ENCODE peak calls at places on chromosomes 7 and 10, in six cellular contexts. H, Z, B, A, G and Y are unnamed samples.

GRCh38 chr10:74896788-74897527 is 70.6 kb downstream of the KAT6B start:
- DNase-seq in H (no peak), Z (no peak), B (no peak), A (no peak), G (no peak), Y (no peak)

GRCh38 chr7:44400033-44400511 is 74.7 kb upstream of the CAMK2B start:
- DNase-seq in H (no peak), Z (no peak), B (no peak), A (no peak), G (no peak), Y (no peak)

GRCh38 chr7:108004220-108005142 is 1.5 kb upstream of the LAMB1 start:
- DNase-seq in H (no peak), Z (no peak), B (peak), A (peak), G (peak), Y (no peak)

GRCh38 chr10:132554053-132554990 is 16.7 kb downstream of the INPP5A start:
- DNase-seq in H (no peak), Z (no peak), B (no peak), A (peak), G (no peak), Y (no peak)

GRCh38 chr10:61643316-61643751 is 19.4 kb upstream of the CABCOCO1 start:
- DNase-seq in H (no peak), Z (no peak), B (peak), A (no peak), G (peak), Y (no peak)

GRCh38 chr10:34859170-34859569 is 44.1 kb upstream of the PARD3 start:
- DNase-seq in H (no peak), Z (no peak), B (peak), A (no peak), G (peak), Y (no peak)

GRCh38 chr10:27447540-27447939 is 56.6 kb upstream of the RAB18 start:
- DNase-seq in H (no peak), Z (no peak), B (no peak), A (no peak), G (no peak), Y (no peak)

GRCh38 chr7:78023191-78023590 is 224.6 kb downstream of the PHTF2 start:
- DNase-seq in H (no peak), Z (no peak), B (no peak), A (no peak), G (no peak), Y (no peak)

DNA sequence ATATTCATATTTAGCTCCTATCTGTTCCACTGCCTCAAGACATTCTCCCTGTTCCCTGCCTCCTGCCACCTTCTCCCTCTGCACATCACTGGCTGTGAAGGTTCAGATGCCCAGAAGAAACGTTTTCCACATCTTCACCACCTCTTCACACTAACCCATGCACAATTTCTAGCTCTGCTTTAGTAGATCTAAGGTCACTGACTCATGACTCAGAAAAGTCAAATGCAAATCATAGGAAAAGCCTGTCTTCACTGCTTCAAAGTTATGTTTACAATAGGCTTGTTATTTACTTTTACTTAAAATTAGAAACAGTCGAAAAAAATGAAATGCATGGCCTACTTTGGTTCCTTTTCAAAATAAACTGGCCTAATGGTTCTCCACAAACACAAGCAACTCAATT is 2.5 kb downstream of the SCRN1 start:
- DNase-seq in H (no peak), Z (peak), B (peak), A (no peak), G (no peak), Y (no peak)
- H3K4me3 ChIP-seq in H (no peak), Z (peak), B (no peak), A (no peak), G (no peak), Y (peak)

GRCh38 chr10:71753091-71753959 is 20.0 kb downstream of the VSIR start:
- DNase-seq in H (no peak), Z (no peak), B (no peak), A (peak), G (no peak), Y (no peak)
- TF ChIP-seq CTCF in H (no peak), Z (no peak), B (no peak), A (no peak), G (no peak), Y (no peak)

DNA sequence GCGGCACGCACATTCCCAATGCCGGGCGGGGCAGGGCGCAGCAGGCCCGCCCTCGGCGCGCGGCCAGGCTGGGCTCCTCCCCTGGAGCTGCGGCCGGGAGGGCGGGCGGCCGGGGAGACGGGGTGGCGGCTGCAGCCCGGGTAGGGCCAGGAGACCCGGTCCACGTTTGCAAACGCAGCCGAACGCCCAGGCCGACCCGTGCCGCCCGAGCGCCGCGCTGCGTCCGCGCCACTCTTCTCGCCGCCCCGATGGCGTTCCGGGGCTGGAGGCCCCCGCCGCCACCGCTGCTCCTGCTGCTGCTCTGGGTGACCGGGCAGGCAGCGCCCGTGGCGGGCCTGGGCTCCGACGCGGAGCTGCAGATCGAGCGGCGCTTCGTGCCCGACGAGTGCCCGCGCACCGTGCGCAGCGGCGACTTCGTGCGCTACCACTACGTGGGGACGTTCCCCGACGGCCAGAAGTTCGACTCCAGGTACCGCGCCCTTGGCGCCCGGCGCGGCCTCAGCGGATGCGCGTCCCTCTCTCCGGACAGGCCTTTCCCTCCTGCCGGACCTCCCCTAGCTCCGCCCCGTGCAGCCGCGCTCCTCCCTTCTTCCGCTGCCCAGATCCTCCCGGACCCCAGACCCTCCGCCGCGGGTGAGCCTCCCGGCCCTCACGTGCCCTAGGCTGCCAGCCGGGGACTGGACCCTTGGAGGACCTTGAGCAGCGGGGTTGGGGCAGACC is at the start of gene FKBP9:
- DNase-seq in H (no peak), Z (peak), B (peak), A (peak), G (peak), Y (no peak)
- H3K4me3 ChIP-seq in H (peak), Z (peak), B (peak), A (peak), G (peak), Y (peak)

DNA sequence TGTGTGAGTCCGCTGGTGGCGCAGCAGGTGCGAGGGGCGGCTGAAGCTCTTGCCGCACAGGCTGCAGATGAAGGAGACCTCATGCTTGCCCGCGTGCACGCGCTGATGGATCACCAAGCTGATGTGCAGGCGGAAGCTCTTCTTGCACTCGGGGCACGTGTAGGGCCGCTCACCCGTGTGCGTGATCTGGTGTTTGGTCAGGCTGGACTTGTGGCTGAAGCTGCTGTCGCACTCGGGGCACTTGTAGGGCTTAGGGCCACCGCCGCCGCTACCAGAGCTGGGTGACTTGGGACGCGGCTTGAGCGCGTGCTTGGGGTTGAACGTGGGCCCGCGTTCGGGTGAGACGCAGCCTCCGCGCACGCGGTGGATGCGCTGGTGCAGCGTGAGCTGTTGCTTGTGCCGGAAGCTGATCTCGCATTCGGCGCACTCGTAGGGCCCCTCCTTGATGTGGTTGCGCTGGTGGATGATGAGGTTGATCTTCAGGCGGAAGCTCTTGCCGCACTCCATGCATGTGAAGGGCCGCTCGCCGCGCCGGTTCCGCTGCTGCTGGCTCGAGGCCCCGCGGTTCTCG is 28.7 kb downstream of the ZNF777 start:
- DNase-seq in H (no peak), Z (no peak), B (no peak), A (no peak), G (no peak), Y (no peak)
- TF ChIP-seq CTCF in H (no peak), Z (no peak), B (no peak), A (no peak), G (no peak), Y (no peak)

GRCh38 chr7:1160665-1161010 is 642 bp upstream of the ZFAND2A start:
- DNase-seq in H (no peak), Z (no peak), B (no peak), A (no peak), G (peak), Y (no peak)
- H3K4me3 ChIP-seq in H (peak), Z (peak), B (peak), A (peak), G (peak), Y (peak)

GRCh38 chr7:70935854-70936253 is 196.1 kb upstream of the GALNT17 start:
- DNase-seq in H (no peak), Z (no peak), B (no peak), A (no peak), G (no peak), Y (no peak)
- TF ChIP-seq CTCF in H (no peak), Z (no peak), B (no peak), A (no peak), G (no peak), Y (no peak)